ENCODE peak calls at places on chromosomes 12 and 14, in five cellular contexts. E is ovary, J is GM06990, Y is K562, Q is foreskin fibroblast. P is an unnamed sample.

GRCh38 chr12:57124259-57124877 is 3.9 kb upstream of the LRP1 start:
- DNase-seq in E (peak), J (no peak), Y (peak), Q (peak), P (peak)

GRCh38 chr12:51374346-51374745 is 16.9 kb downstream of the GALNT6 start:
- DNase-seq in E (no peak), J (no peak), Y (no peak), Q (no peak), P (no peak)

GRCh38 chr12:58888131-58888783 is 32.0 kb downstream of the LRIG3 start:
- DNase-seq in E (no peak), J (no peak), Y (no peak), Q (peak), P (peak)

GRCh38 chr12:10718279-10718821 is 4.8 kb downstream of the YBX3 start:
- DNase-seq in E (no peak), J (no peak), Y (no peak), Q (peak), P (peak)

GRCh38 chr14:31261859-31262739 is 54.5 kb upstream of the HECTD1 start:
- DNase-seq in E (no peak), J (peak), Y (no peak), Q (peak), P (peak)

GRCh38 chr14:77043177-77043983 is 14.9 kb upstream of the IRF2BPL start:
- DNase-seq in E (peak), J (peak), Y (no peak), Q (peak), P (peak)

GRCh38 chr12:124094188-124094587 is 121.2 kb downstream of the ZNF664 start:
- DNase-seq in E (no peak), J (no peak), Y (no peak), Q (no peak), P (no peak)

GRCh38 chr12:98644433-98644711 is 216 bp downstream of the IKBIP start:
- DNase-seq in E (no peak), J (no peak), Y (peak), Q (peak), P (peak)

GRCh38 chr14:26290007-26290530 is 307.8 kb downstream of the NOVA1 start:
- DNase-seq in E (no peak), J (no peak), Y (no peak), Q (peak), P (peak)

GRCh38 chr12:117241697-117242096 is 51.4 kb upstream of the FBXO21 start:
- DNase-seq in E (no peak), J (no peak), Y (no peak), Q (no peak), P (no peak)

GRCh38 chr14:99791476-99792283 is 1.5 kb upstream of the EML1 start:
- DNase-seq in E (no peak), J (no peak), Y (no peak), Q (no peak), P (no peak)

GRCh38 chr14:77053046-77053841 is 24.7 kb upstream of the IRF2BPL start:
- DNase-seq in E (peak), J (peak), Y (peak), Q (peak), P (peak)

GRCh38 chr14:80387563-80387981 is 176.3 kb upstream of the DIO2 start:
- DNase-seq in E (no peak), J (no peak), Y (no peak), Q (no peak), P (no peak)

GRCh38 chr12:103495158-103495782 is 498 bp downstream of the C12orf42 start:
- DNase-seq in E (no peak), J (peak), Y (peak), Q (no peak), P (peak)

GRCh38 chr12:77247542-77247941 is 182.2 kb upstream of the E2F7 start:
- DNase-seq in E (no peak), J (no peak), Y (no peak), Q (no peak), P (no peak)

GRCh38 chr14:68932686-68933085 is 46.4 kb downstream of the ACTN1 start:
- DNase-seq in E (no peak), J (no peak), Y (no peak), Q (no peak), P (no peak)

GRCh38 chr12:57112492-57113294 is 1.5 kb upstream of the STAT6 start:
- DNase-seq in E (no peak), J (no peak), Y (no peak), Q (no peak), P (no peak)

GRCh38 chr12:7716391-7716790 is 5.2 kb downstream of the DPPA3 start:
- DNase-seq in E (no peak), J (no peak), Y (peak), Q (no peak), P (peak)

GRCh38 chr14:104443391-104444158 is 136.0 kb upstream of the C14orf180 start:
- DNase-seq in E (peak), J (no peak), Y (no peak), Q (no peak), P (no peak)

GRCh38 chr12:111446044-111446581 is 40.4 kb downstream of the SH2B3 start:
- DNase-seq in E (peak), J (no peak), Y (no peak), Q (no peak), P (no peak)

GRCh38 chr14:91354979-91355685 is 62.5 kb downstream of the CCDC88C start:
- DNase-seq in E (no peak), J (no peak), Y (peak), Q (no peak), P (no peak)

GRCh38 chr14:96053600-96054381 is 14.6 kb downstream of the C14orf132 start:
- DNase-seq in E (no peak), J (no peak), Y (no peak), Q (peak), P (peak)

GRCh38 chr12:79691299-79692248 is 810 bp upstream of the PAWR start:
- DNase-seq in E (no peak), J (no peak), Y (no peak), Q (peak), P (peak)

GRCh38 chr12:8899835-8900234 is 14.5 kb upstream of the PHC1 start:
- DNase-seq in E (no peak), J (no peak), Y (no peak), Q (no peak), P (no peak)

GRCh38 chr12:77723308-77723707 is 107.4 kb upstream of the NAV3 start:
- DNase-seq in E (no peak), J (no peak), Y (no peak), Q (no peak), P (peak)

GRCh38 chr12:73180734-73181133 is 908.6 kb downstream of the TRHDE start:
- DNase-seq in E (no peak), J (no peak), Y (no peak), Q (no peak), P (no peak)

GRCh38 chr14:77133718-77134338 is 7.8 kb downstream of the ZDHHC22 start:
- DNase-seq in E (peak), J (peak), Y (peak), Q (peak), P (peak)

GRCh38 chr12:120181991-120182631 is 12.4 kb downstream of the GCN1 start:
- DNase-seq in E (no peak), J (no peak), Y (no peak), Q (peak), P (peak)

GRCh38 chr12:57551637-57552305 is 1.9 kb downstream of the KIF5A start:
- DNase-seq in E (peak), J (no peak), Y (no peak), Q (no peak), P (no peak)

GRCh38 chr14:93903342-93904184 is 23.6 kb upstream of the FAM181A start:
- DNase-seq in E (no peak), J (no peak), Y (no peak), Q (no peak), P (peak)
- TF ChIP-seq CTCF in E (no peak), J (peak), Y (peak), Q (peak), P (no peak)

GRCh38 chr12:13000616-13000934 is 510 bp upstream of the HEBP1 start:
- DNase-seq in E (no peak), J (no peak), Y (no peak), Q (no peak), P (no peak)

GRCh38 chr12:13000935-13001724 is 1.1 kb upstream of the HEBP1 start:
- DNase-seq in E (peak), J (peak), Y (peak), Q (peak), P (peak)

GRCh38 chr12:12999959-13000615 is at the start of gene HEBP1:
- DNase-seq in E (peak), J (peak), Y (peak), Q (peak), P (peak)

GRCh38 chr12:13002301-13003097 is 2.4 kb upstream of the HEBP1 start:
- DNase-seq in E (no peak), J (no peak), Y (no peak), Q (no peak), P (no peak)

DNA sequence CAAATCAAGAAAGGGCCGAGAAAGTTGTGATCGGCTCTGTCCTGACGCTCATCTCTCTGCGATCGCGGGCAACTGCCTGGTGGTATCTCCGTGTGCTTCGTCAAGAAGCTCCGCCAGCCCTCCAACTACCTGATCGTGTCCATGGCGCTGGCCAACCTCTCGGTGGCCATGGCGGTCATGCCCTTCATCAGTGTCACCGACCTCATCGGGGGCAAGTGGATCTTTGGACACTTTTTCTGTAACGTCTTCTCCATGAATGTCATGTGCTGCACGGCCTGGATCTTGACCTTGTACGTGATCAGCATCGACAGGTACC is 1.6 kb upstream of the HEBP1 start:
- DNase-seq in E (no peak), J (no peak), Y (no peak), Q (no peak), P (no peak)
- H3K4me3 ChIP-seq in E (peak), J (no peak), Y (no peak), Q (peak), P (peak)

GRCh38 chr14:73280903-73281302 is 43.6 kb downstream of the PAPLN start:
- DNase-seq in E (no peak), J (no peak), Y (no peak), Q (no peak), P (no peak)
- TF ChIP-seq CTCF in E (no peak), J (no peak), Y (no peak), Q (no peak), P (no peak)

GRCh38 chr12:89697256-89697655 is 11.4 kb downstream of the ATP2B1 start:
- DNase-seq in E (no peak), J (no peak), Y (no peak), Q (no peak), P (no peak)

GRCh38 chr12:89694542-89694941 is 14.1 kb downstream of the ATP2B1 start:
- DNase-seq in E (no peak), J (no peak), Y (no peak), Q (no peak), P (no peak)

GRCh38 chr12:89693639-89694202 is 14.9 kb downstream of the ATP2B1 start:
- DNase-seq in E (no peak), J (no peak), Y (no peak), Q (no peak), P (no peak)

GRCh38 chr12:89695830-89696229 is 12.8 kb downstream of the ATP2B1 start:
- DNase-seq in E (no peak), J (no peak), Y (no peak), Q (no peak), P (no peak)

DNA sequence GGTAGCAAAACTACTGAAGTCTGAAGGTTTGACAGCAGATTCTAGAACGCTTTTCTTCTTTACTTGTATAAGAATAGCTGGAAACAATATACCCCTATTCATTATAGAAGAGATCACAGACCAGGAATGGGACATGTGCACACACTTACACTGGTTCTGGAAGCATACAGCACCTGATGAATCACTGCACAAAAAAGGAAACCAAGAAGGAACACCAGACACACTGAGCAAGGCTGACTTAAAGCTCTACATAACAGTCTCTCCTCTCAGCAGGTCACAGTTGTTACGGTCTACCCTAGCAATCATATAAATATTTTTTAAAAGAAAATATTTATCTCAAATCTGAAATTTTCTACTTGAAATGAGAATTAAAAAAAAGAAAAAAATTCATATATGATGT is 13.5 kb downstream of the ATP2B1 start:
- DNase-seq in E (no peak), J (no peak), Y (no peak), Q (peak), P (peak)
- H3K4me3 ChIP-seq in E (no peak), J (no peak), Y (no peak), Q (no peak), P (no peak)

GRCh38 chr12:105092336-105092735 is 8.1 kb upstream of the ALDH1L2 start:
- DNase-seq in E (no peak), J (no peak), Y (no peak), Q (no peak), P (peak)
- TF ChIP-seq CTCF in E (no peak), J (no peak), Y (no peak), Q (no peak), P (peak)

DNA sequence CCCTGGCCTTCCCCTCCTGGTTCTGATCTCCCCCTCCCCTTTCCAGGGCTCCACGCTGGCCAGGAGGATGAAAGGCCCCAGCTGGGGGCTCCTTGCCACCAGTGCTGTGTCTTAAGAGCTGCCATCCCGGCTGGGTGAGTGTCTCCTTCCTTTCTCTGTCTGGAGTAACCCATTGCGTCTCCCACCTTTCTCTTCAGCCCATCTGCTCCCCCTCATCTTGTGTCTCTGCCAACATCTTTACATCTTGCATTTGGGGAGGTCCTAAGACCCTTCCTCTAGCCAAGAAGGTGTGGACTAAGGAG is 464 bp downstream of the BCL2L2 start:
- DNase-seq in E (no peak), J (no peak), Y (no peak), Q (no peak), P (peak)
- H3K4me3 ChIP-seq in E (peak), J (peak), Y (peak), Q (peak), P (peak)

GRCh38 chr12:53327435-53328042 is 6.1 kb upstream of the AAAS start:
- DNase-seq in E (no peak), J (no peak), Y (peak), Q (no peak), P (no peak)
- TF ChIP-seq CTCF in E (no peak), J (peak), Y (peak), Q (peak), P (peak)

GRCh38 chr14:20468773-20469241 is 399 bp upstream of the PNP start:
- DNase-seq in E (no peak), J (no peak), Y (no peak), Q (no peak), P (no peak)
- H3K4me3 ChIP-seq in E (peak), J (peak), Y (peak), Q (peak), P (peak)

GRCh38 chr12:41514050-41514449 is 325.9 kb downstream of the PDZRN4 start:
- DNase-seq in E (no peak), J (no peak), Y (no peak), Q (no peak), P (no peak)

GRCh38 chr12:41512531-41512930 is 324.4 kb downstream of the PDZRN4 start:
- DNase-seq in E (no peak), J (no peak), Y (no peak), Q (no peak), P (peak)

GRCh38 chr12:41515953-41516352 is 327.8 kb downstream of the PDZRN4 start:
- DNase-seq in E (no peak), J (no peak), Y (no peak), Q (no peak), P (no peak)

GRCh38 chr12:41511247-41511646 is 323.1 kb downstream of the PDZRN4 start:
- DNase-seq in E (no peak), J (no peak), Y (no peak), Q (no peak), P (no peak)

DNA sequence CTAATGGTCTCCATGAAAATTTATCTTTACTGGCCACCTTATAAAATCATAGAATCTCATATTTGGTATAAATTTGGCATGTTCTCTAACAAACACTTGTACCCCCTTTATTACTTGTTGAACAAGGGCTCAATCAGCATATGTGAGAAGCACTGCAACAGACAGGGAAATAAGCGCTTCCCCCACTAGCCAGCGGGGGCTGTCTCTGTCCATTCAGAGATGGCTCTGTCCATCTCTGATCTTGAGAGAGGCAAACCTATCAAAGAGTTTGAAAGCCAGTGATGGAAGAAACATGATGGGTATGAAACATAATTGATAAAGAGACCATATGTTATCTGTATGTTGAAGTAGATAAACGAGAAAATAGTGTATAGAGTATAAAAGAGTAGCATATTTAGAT is 326.8 kb downstream of the PDZRN4 start:
- DNase-seq in E (no peak), J (no peak), Y (no peak), Q (no peak), P (no peak)
- TF ChIP-seq CTCF in E (no peak), J (peak), Y (no peak), Q (peak), P (no peak)